ENCODE peak calls at places on chromosomes 16 and 17, in ten cellular contexts. One of them, this sample, is unnamed.

GRCh38 chr17:18322522-18322921 is 7.4 kb downstream of the SMCR8 start:
- DNase-seq in Calu3: no peak
- DNase-seq in stimulated activated CD4-positive, alpha-beta T cell treated with anti-CD3 and anti-CD28 coated beads, Interleukin-4, amount 100 ng/mL, for 1 hour: no peak
- DNase-seq in lung microvascular endothelial cell: no peak
- DNase-seq in AG09309: no peak
- DNase-seq in progenitor cell of endocrine pancreas: no peak
- DNase-seq in activated CD8-positive, alpha-beta memory T cell treated with anti-CD3 and anti-CD28 coated beads for 48 hours: no peak
- DNase-seq in neural progenitor cell: no peak
- DNase-seq in M059J: no peak
- DNase-seq in A172: no peak
- DNase-seq in this sample: no peak

GRCh38 chr16:12530291-12530690 is 273.4 kb downstream of the CPPED1 start:
- DNase-seq in stimulated activated CD4-positive, alpha-beta T cell treated with anti-CD3 and anti-CD28 coated beads, Interleukin-4, amount 100 ng/mL, for 1 hour: no peak
- DNase-seq in neural progenitor cell: no peak
- DNase-seq in A172: no peak
- DNase-seq in Calu3: no peak
- DNase-seq in progenitor cell of endocrine pancreas: no peak
- DNase-seq in AG09309: no peak
- DNase-seq in activated CD8-positive, alpha-beta memory T cell treated with anti-CD3 and anti-CD28 coated beads for 48 hours: no peak
- DNase-seq in lung microvascular endothelial cell: no peak
- DNase-seq in M059J: no peak
- DNase-seq in this sample: no peak

GRCh38 chr16:84578538-84579126 is 39.2 kb downstream of the COTL1 start:
- DNase-seq in neural progenitor cell: no peak
- DNase-seq in stimulated activated CD4-positive, alpha-beta T cell treated with anti-CD3 and anti-CD28 coated beads, Interleukin-4, amount 100 ng/mL, for 1 hour: no peak
- DNase-seq in lung microvascular endothelial cell: no peak
- DNase-seq in progenitor cell of endocrine pancreas: no peak
- DNase-seq in AG09309: no peak
- DNase-seq in Calu3: no peak
- DNase-seq in A172: no peak
- DNase-seq in activated CD8-positive, alpha-beta memory T cell treated with anti-CD3 and anti-CD28 coated beads for 48 hours: no peak
- DNase-seq in M059J: no peak
- DNase-seq in this sample: no peak

GRCh38 chr17:2436516-2436915 is 35.7 kb upstream of the MNT start:
- DNase-seq in stimulated activated CD4-positive, alpha-beta T cell treated with anti-CD3 and anti-CD28 coated beads, Interleukin-4, amount 100 ng/mL, for 1 hour: no peak
- DNase-seq in neural progenitor cell: no peak
- DNase-seq in M059J: no peak
- DNase-seq in Calu3: no peak
- DNase-seq in lung microvascular endothelial cell: no peak
- DNase-seq in progenitor cell of endocrine pancreas: no peak
- DNase-seq in A172: no peak
- DNase-seq in activated CD8-positive, alpha-beta memory T cell treated with anti-CD3 and anti-CD28 coated beads for 48 hours: no peak
- DNase-seq in AG09309: no peak
- DNase-seq in this sample: no peak

GRCh38 chr16:78490847-78491246 is 391.4 kb downstream of the WWOX start:
- DNase-seq in stimulated activated CD4-positive, alpha-beta T cell treated with anti-CD3 and anti-CD28 coated beads, Interleukin-4, amount 100 ng/mL, for 1 hour: no peak
- DNase-seq in lung microvascular endothelial cell: no peak
- DNase-seq in A172: no peak
- DNase-seq in Calu3: no peak
- DNase-seq in M059J: no peak
- DNase-seq in progenitor cell of endocrine pancreas: no peak
- DNase-seq in neural progenitor cell: no peak
- DNase-seq in AG09309: no peak
- DNase-seq in activated CD8-positive, alpha-beta memory T cell treated with anti-CD3 and anti-CD28 coated beads for 48 hours: no peak
- DNase-seq in this sample: no peak

GRCh38 chr17:35942588-35943186 is 826 bp downstream of the LYZL6 start:
- DNase-seq in M059J: no peak
- DNase-seq in lung microvascular endothelial cell: no peak
- DNase-seq in progenitor cell of endocrine pancreas: no peak
- DNase-seq in Calu3: no peak
- DNase-seq in AG09309: no peak
- DNase-seq in activated CD8-positive, alpha-beta memory T cell treated with anti-CD3 and anti-CD28 coated beads for 48 hours: no peak
- DNase-seq in stimulated activated CD4-positive, alpha-beta T cell treated with anti-CD3 and anti-CD28 coated beads, Interleukin-4, amount 100 ng/mL, for 1 hour: no peak
- DNase-seq in A172: no peak
- DNase-seq in neural progenitor cell: no peak
- DNase-seq in this sample: no peak

GRCh38 chr17:60369727-60370126 is 22.2 kb downstream of the USP32 start:
- DNase-seq in A172: no peak
- DNase-seq in progenitor cell of endocrine pancreas: no peak
- DNase-seq in stimulated activated CD4-positive, alpha-beta T cell treated with anti-CD3 and anti-CD28 coated beads, Interleukin-4, amount 100 ng/mL, for 1 hour: no peak
- DNase-seq in lung microvascular endothelial cell: no peak
- DNase-seq in AG09309: no peak
- DNase-seq in neural progenitor cell: no peak
- DNase-seq in M059J: no peak
- DNase-seq in Calu3: no peak
- DNase-seq in activated CD8-positive, alpha-beta memory T cell treated with anti-CD3 and anti-CD28 coated beads for 48 hours: no peak
- DNase-seq in this sample: no peak

GRCh38 chr16:89945654-89946053 is 2.9 kb upstream of the DEF8 start:
- DNase-seq in A172: no peak
- DNase-seq in progenitor cell of endocrine pancreas: no peak
- DNase-seq in M059J: no peak
- DNase-seq in activated CD8-positive, alpha-beta memory T cell treated with anti-CD3 and anti-CD28 coated beads for 48 hours: no peak
- DNase-seq in neural progenitor cell: no peak
- DNase-seq in AG09309: no peak
- DNase-seq in Calu3: peak; percentile 65
- DNase-seq in stimulated activated CD4-positive, alpha-beta T cell treated with anti-CD3 and anti-CD28 coated beads, Interleukin-4, amount 100 ng/mL, for 1 hour: no peak
- DNase-seq in lung microvascular endothelial cell: no peak
- DNase-seq in this sample: no peak

GRCh38 chr16:11298143-11298900 is 17.2 kb upstream of the PRM1 start:
- DNase-seq in progenitor cell of endocrine pancreas: no peak
- DNase-seq in stimulated activated CD4-positive, alpha-beta T cell treated with anti-CD3 and anti-CD28 coated beads, Interleukin-4, amount 100 ng/mL, for 1 hour: no peak
- DNase-seq in A172: no peak
- DNase-seq in neural progenitor cell: no peak
- DNase-seq in M059J: no peak
- DNase-seq in AG09309: no peak
- DNase-seq in lung microvascular endothelial cell: no peak
- DNase-seq in Calu3: no peak
- DNase-seq in activated CD8-positive, alpha-beta memory T cell treated with anti-CD3 and anti-CD28 coated beads for 48 hours: no peak
- DNase-seq in this sample: no peak

GRCh38 chr16:4293181-4293716 is 20.4 kb upstream of the TFAP4 start:
- DNase-seq in A172: no peak
- DNase-seq in AG09309: no peak
- DNase-seq in neural progenitor cell: no peak
- DNase-seq in M059J: no peak
- DNase-seq in Calu3: no peak
- DNase-seq in progenitor cell of endocrine pancreas: no peak
- DNase-seq in stimulated activated CD4-positive, alpha-beta T cell treated with anti-CD3 and anti-CD28 coated beads, Interleukin-4, amount 100 ng/mL, for 1 hour: no peak
- DNase-seq in activated CD8-positive, alpha-beta memory T cell treated with anti-CD3 and anti-CD28 coated beads for 48 hours: no peak
- DNase-seq in lung microvascular endothelial cell: no peak
- DNase-seq in this sample: no peak

GRCh38 chr17:4806770-4807533 is at the start of gene PLD2:
- DNase-seq in Calu3: peak; percentile 87
- DNase-seq in progenitor cell of endocrine pancreas: peak; percentile 82
- DNase-seq in neural progenitor cell: peak; percentile 96
- DNase-seq in stimulated activated CD4-positive, alpha-beta T cell treated with anti-CD3 and anti-CD28 coated beads, Interleukin-4, amount 100 ng/mL, for 1 hour: peak; percentile 88
- DNase-seq in AG09309: no peak
- DNase-seq in lung microvascular endothelial cell: peak; percentile 78
- DNase-seq in activated CD8-positive, alpha-beta memory T cell treated with anti-CD3 and anti-CD28 coated beads for 48 hours: peak; percentile 74
- DNase-seq in M059J: peak; percentile 77
- DNase-seq in A172: peak; percentile 68
- DNase-seq in this sample: peak; percentile 87

GRCh38 chr16:85718682-85719081 is 29.9 kb upstream of the GINS2 start:
- DNase-seq in lung microvascular endothelial cell: no peak
- DNase-seq in stimulated activated CD4-positive, alpha-beta T cell treated with anti-CD3 and anti-CD28 coated beads, Interleukin-4, amount 100 ng/mL, for 1 hour: no peak
- DNase-seq in progenitor cell of endocrine pancreas: no peak
- DNase-seq in A172: no peak
- DNase-seq in AG09309: no peak
- DNase-seq in activated CD8-positive, alpha-beta memory T cell treated with anti-CD3 and anti-CD28 coated beads for 48 hours: no peak
- DNase-seq in M059J: no peak
- DNase-seq in Calu3: peak; percentile 77
- DNase-seq in neural progenitor cell: peak; percentile 59
- DNase-seq in this sample: no peak

GRCh38 chr16:89383095-89384003 is 107.0 kb downstream of the ANKRD11 start:
- DNase-seq in progenitor cell of endocrine pancreas: peak; percentile 21
- DNase-seq in neural progenitor cell: peak; percentile 48
- DNase-seq in activated CD8-positive, alpha-beta memory T cell treated with anti-CD3 and anti-CD28 coated beads for 48 hours: no peak
- DNase-seq in lung microvascular endothelial cell: peak; percentile 75
- DNase-seq in M059J: peak; percentile 64
- DNase-seq in A172: peak; percentile 45
- DNase-seq in Calu3: peak; percentile 74
- DNase-seq in AG09309: no peak
- DNase-seq in stimulated activated CD4-positive, alpha-beta T cell treated with anti-CD3 and anti-CD28 coated beads, Interleukin-4, amount 100 ng/mL, for 1 hour: no peak
- DNase-seq in this sample: no peak

GRCh38 chr17:27906238-27906603 is 13.1 kb upstream of the LYRM9 start:
- DNase-seq in M059J: no peak
- DNase-seq in A172: no peak
- DNase-seq in lung microvascular endothelial cell: no peak
- DNase-seq in neural progenitor cell: no peak
- DNase-seq in Calu3: no peak
- DNase-seq in stimulated activated CD4-positive, alpha-beta T cell treated with anti-CD3 and anti-CD28 coated beads, Interleukin-4, amount 100 ng/mL, for 1 hour: no peak
- DNase-seq in activated CD8-positive, alpha-beta memory T cell treated with anti-CD3 and anti-CD28 coated beads for 48 hours: no peak
- DNase-seq in AG09309: no peak
- DNase-seq in progenitor cell of endocrine pancreas: no peak
- DNase-seq in this sample: no peak

GRCh38 chr17:74737299-74738050 is 419 bp downstream of the RAB37 start:
- DNase-seq in Calu3: peak; percentile 38
- DNase-seq in lung microvascular endothelial cell: peak; percentile 20
- DNase-seq in M059J: no peak
- DNase-seq in neural progenitor cell: peak; percentile 87
- DNase-seq in AG09309: no peak
- DNase-seq in activated CD8-positive, alpha-beta memory T cell treated with anti-CD3 and anti-CD28 coated beads for 48 hours: no peak
- DNase-seq in A172: no peak
- DNase-seq in progenitor cell of endocrine pancreas: no peak
- DNase-seq in stimulated activated CD4-positive, alpha-beta T cell treated with anti-CD3 and anti-CD28 coated beads, Interleukin-4, amount 100 ng/mL, for 1 hour: peak; percentile 48
- DNase-seq in this sample: no peak

This sample was measured in neuronal stem cell.